ENCODE peak calls at places on chromosomes 7 and 10, in five cellular contexts. P is fibroblast of mammary gland, K is bronchial epithelial cell, J is tibial nerve, S is GM23338. L is an unnamed sample.
A peak's percentile ranks its signal among the peaks of the same experiment; 100 is the strongest.

GRCh38 chr7:15015545-15016314 is 113.2 kb upstream of the DGKB start:
- DNase-seq in P (peak; percentile 78), K (peak; percentile 87), J (no peak), S (peak; percentile 91), L (no peak)

GRCh38 chr7:49398236-49398635 is 375.2 kb upstream of the VWC2 start:
- DNase-seq in P (peak; percentile 3), K (no peak), J (no peak), S (no peak), L (no peak)

GRCh38 chr10:77417359-77417758 is 220.2 kb downstream of the KCNMA1 start:
- DNase-seq in P (no peak), K (no peak), J (no peak), S (no peak), L (no peak)

GRCh38 chr7:51366930-51367613 is 50.5 kb upstream of the COBL start:
- DNase-seq in P (peak; percentile 50), K (peak; percentile 46), J (no peak), S (peak; percentile 91), L (no peak)

GRCh38 chr10:124294811-124295770 is 123.6 kb downstream of the OAT start:
- DNase-seq in P (no peak), K (peak; percentile 82), J (no peak), S (no peak), L (no peak)

GRCh38 chr7:50356212-50356944 is 51.9 kb downstream of the IKZF1 start:
- DNase-seq in P (no peak), K (no peak), J (peak; percentile 28), S (no peak), L (no peak)

GRCh38 chr10:100186813-100187212 is 984 bp upstream of the ERLIN1 start:
- DNase-seq in P (peak; percentile 8), K (no peak), J (no peak), S (peak; percentile 1), L (no peak)

GRCh38 chr7:98797150-98797549 is 72.7 kb downstream of the TMEM130 start:
- DNase-seq in P (no peak), K (no peak), J (no peak), S (no peak), L (no peak)

GRCh38 chr10:58393317-58393716 is 8.1 kb downstream of the TFAM start:
- DNase-seq in P (peak; percentile 37), K (no peak), J (no peak), S (no peak), L (no peak)

GRCh38 chr7:112510032-112510742 is 29.4 kb downstream of the LSMEM1 start:
- DNase-seq in P (peak; percentile 85), K (peak; percentile 58), J (no peak), S (no peak), L (no peak)

GRCh38 chr10:13219685-13220670 is 14.2 kb downstream of the UCMA start:
- DNase-seq in P (no peak), K (peak; percentile 32), J (no peak), S (peak; percentile 84), L (no peak)

GRCh38 chr7:4945949-4946348 is 13.0 kb downstream of the MMD2 start:
- DNase-seq in P (no peak), K (no peak), J (no peak), S (no peak), L (no peak)

GRCh38 chr7:54637712-54638396 is 95.7 kb downstream of the VSTM2A start:
- DNase-seq in P (no peak), K (no peak), J (no peak), S (no peak), L (no peak)

DNA sequence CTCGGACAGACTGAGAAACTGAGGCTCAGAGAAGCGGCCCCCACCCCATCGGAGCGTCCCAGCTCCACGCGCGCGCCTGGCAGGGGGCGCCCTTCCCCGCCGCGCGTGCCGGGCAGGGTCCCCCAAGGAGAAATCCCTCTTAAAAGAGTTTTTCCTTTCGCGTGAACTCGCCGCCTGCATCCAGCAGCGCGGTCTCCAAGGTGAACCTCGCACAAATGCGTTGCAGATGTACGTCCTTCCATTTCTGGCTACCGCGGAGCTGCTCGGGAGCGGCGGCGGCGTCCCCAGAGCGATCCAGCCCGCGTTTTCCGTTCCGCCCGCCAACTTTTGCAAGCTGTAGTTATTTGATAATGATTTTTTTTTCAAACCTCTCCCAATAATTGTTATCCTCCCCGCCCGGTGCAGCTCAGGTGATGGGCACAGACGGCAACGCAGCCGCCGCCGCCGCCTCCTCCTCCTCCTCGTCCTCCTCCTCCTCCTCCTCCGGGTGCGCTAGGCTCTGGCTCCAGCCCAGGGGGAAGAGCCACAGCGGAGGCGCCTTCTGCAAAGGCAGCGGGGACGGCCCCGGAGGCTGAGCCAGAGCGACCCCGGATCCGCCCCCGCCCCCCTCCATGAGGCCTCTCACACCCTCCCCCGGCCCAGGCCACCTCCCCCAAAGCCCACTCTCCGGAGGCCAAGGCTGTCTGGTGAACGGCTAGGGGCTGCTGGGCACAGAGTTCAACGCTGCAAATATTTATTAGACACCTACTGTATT is 74.0 kb upstream of the CUX1 start:
- DNase-seq in P (peak; percentile 41), K (peak; percentile 30), J (peak; percentile 29), S (peak; percentile 85), L (peak; percentile 51)
- TF ChIP-seq CTCF in P (no peak), K (peak; percentile 60), J (peak; percentile 55), S (no peak), L (peak; percentile 63)

GRCh38 chr7:35329026-35329425 is 75.1 kb upstream of the TBX20 start:
- DNase-seq in P (no peak), K (no peak), J (no peak), S (no peak), L (no peak)

GRCh38 chr7:35334511-35334910 is 80.6 kb upstream of the TBX20 start:
- DNase-seq in P (no peak), K (peak; percentile 42), J (no peak), S (no peak), L (no peak)

GRCh38 chr7:35333265-35333664 is 79.4 kb upstream of the TBX20 start:
- DNase-seq in P (no peak), K (peak; percentile 12), J (no peak), S (no peak), L (no peak)

GRCh38 chr7:35336444-35336843 is 82.5 kb upstream of the TBX20 start:
- DNase-seq in P (no peak), K (no peak), J (no peak), S (no peak), L (no peak)

DNA sequence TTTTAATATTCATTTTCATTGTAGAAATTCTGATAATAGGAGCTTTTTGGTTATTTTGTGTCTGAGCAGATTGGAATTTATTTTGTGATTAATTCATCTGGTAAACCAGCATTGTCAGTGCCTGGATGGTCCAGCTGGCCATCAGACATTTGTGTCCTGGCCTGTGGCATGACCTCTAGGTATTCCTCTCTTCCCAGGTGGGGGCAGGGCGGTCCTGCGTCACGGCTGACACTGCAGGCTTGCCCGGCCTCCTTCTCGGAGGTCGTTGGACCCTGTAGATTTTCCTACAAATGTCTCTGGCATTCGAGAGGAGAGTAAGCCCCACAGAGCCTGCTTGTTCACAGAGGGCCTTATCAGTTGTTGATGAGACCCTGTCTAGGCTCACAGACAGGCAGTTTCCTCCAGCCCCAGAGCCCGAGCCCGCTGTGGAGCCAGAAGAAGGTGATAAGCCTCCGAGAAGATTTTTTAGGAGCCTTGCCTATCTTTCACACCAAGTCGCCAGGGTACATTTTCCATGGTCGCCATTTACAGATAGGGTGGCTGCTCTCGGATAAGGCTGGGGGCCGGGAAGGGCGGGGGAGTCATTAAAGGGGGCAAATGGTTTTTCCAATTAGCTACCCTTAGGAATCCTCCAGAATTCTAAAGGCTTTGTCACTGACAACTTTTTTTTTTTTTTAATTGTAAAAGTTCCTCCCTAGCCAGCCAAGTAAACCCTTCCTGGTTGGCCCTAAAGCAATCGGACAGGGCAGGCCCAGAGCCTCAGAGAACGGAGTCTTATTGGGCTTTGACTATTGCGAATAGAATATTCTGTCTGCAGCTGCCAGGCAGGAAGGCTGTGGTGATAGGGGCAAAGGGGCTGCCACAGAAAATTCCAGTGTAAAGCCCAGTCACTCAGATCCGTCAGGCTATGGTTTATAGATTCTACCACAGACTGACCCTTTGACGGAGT is 78.1 kb upstream of the TBX20 start:
- DNase-seq in P (no peak), K (no peak), J (no peak), S (no peak), L (no peak)
- TF ChIP-seq CTCF in P (no peak), K (no peak), J (no peak), S (no peak), L (no peak)

GRCh38 chr7:32140540-32140939 is 70.3 kb upstream of the PDE1C start:
- DNase-seq in P (no peak), K (no peak), J (no peak), S (no peak), L (no peak)
- TF ChIP-seq CTCF in P (no peak), K (no peak), J (no peak), S (no peak), L (no peak)

DNA sequence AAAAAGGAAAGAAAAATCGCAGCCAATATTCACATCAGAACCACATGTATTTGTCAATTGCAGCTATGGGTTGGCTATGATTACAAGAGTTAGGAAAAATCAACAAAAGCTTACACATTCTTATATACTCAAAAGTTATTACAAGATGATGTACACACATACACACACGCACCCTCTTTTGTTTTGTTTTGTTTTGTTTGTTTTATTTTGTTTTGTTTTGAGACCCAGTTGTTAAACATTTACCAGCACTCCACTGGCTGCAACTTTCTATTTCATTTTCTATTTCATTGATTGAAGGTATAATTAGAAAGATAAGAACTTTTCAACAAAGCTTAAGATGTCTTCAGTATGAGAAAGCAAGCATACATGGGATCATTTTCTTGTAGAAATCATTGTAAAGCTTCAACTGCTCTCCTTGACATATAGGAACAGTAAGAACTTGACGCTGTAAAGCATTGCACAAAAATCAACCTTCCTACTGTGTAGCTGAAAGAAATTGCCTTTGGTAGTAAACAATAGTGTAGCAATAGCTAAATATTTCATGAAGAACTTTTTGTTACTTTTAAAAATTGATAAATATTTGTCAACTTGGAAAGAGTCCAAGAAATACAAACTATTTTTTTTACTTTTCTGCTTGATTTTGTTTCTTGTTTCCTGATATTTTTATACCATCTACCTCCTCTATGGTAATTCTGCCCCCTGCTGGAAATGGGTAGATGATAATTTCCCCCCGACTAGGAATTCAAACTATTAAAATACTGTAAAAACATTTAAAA is 205.9 kb downstream of the MBL2 start:
- DNase-seq in P (peak; percentile 68), K (peak; percentile 45), J (no peak), S (peak; percentile 73), L (no peak)
- TF ChIP-seq CTCF in P (peak; percentile 62), K (peak; percentile 26), J (no peak), S (peak; percentile 78), L (no peak)

DNA sequence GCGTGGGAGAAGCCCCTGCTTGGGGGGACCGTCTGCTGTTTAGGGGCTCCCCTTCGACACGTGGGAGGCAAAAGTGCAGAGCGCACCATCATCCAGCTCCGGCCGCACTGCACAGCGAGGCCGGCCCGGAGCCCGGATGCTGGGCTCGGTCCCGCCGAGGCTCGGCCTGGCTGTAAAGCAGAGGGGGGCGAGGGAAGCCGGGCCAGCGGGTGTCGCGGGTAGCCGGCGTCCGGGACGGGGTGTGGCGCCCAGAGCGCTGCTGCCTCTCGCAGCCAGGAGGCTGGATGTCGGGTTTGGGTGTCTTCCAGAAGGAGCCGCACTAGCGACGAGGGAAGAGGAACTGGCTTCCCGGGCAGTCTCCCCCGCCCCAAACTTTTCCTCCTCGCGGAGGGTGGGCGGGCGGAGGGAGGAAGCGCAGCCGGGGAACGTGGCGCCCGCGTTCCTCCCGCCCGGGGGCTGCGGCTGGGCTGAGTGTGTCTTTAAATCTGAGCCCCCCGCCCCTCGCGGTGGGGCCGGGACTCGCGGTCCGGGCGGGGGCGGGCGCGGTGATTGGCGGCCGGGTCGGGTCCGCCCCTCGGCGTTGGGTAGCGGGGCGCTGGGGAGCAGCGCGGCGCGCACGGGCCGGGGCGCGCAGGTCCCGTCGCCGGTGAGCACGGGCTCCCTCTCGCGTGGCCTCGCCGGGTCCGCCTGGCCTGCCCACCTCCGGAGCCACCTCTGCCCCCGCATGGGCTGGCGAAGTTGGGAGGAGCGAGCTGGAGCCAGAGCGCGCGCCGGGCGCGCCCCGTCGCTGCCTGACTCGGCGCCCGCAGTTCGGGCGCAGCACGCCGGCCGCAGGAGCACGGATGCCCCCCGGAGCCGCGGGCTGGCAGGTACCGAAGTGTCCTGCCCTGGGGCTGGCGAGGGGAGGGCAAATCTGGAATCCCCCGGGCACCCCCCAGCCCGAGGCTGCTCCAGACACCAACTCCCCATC is at the start of gene PALD1:
- DNase-seq in P (peak; percentile 14), K (no peak), J (peak; percentile 37), S (peak; percentile 88), L (no peak)
- TF ChIP-seq CTCF in P (no peak), K (peak; percentile 23), J (peak; percentile 58), S (no peak), L (no peak)